ENCODE peak calls at places on chromosomes 7 and 10, in five cellular contexts. I is neural progenitor cell, R is PC-3, D is fibroblast of lung, G is IMR-90. J is an unnamed sample.
A peak's percentile ranks its signal among the peaks of the same experiment; 100 is the strongest.

GRCh38 chr10:112732277-112732891 is 217.7 kb upstream of the TCF7L2 start:
- DNase-seq in R (peak; percentile 10), I (peak; percentile 82), G (no peak), D (no peak), J (no peak)

GRCh38 chr7:156816943-156817572 is 75.9 kb downstream of the LMBR1 start:
- DNase-seq in G (peak; percentile 38), D (peak; percentile 56), I (peak; percentile 7), R (peak; percentile 57), J (peak; percentile 44)

GRCh38 chr10:33661580-33662269 is 327.3 kb upstream of the NRP1 start:
- DNase-seq in G (no peak), I (no peak), R (peak; percentile 86), D (no peak), J (peak; percentile 14)

GRCh38 chr7:11155883-11156282 is 182.2 kb downstream of the PHF14 start:
- DNase-seq in R (no peak), I (no peak), G (peak; percentile 18), D (no peak), J (no peak)

GRCh38 chr7:10346032-10346431 is 627.6 kb upstream of the PHF14 start:
- DNase-seq in D (no peak), R (no peak), G (no peak), I (no peak), J (no peak)

GRCh38 chr7:122072272-122072671 is 71.8 kb downstream of the AASS start:
- DNase-seq in D (no peak), I (no peak), R (no peak), G (no peak), J (no peak)

GRCh38 chr10:77493851-77494788 is 143.5 kb downstream of the KCNMA1 start:
- DNase-seq in R (peak; percentile 86), D (peak; percentile 79), G (peak; percentile 54), I (peak; percentile 55), J (peak; percentile 69)

GRCh38 chr7:48004598-48004997 is 24.3 kb downstream of the SUN3 start:
- DNase-seq in R (no peak), I (no peak), G (no peak), D (no peak), J (no peak)

GRCh38 chr7:150365673-150366398 is 2.8 kb upstream of the REPIN1 start:
- DNase-seq in R (no peak), D (no peak), I (peak; percentile 6), G (no peak), J (no peak)

GRCh38 chr7:37943905-37944736 is 23.7 kb downstream of the EPDR1 start:
- DNase-seq in I (no peak), R (peak; percentile 38), G (no peak), D (no peak), J (no peak)

GRCh38 chr7:90834771-90835170 is 238.7 kb downstream of the CDK14 start:
- DNase-seq in R (no peak), D (no peak), G (no peak), I (peak; percentile 18), J (no peak)

GRCh38 chr7:29977926-29978652 is 11.5 kb downstream of the SCRN1 start:
- DNase-seq in G (no peak), R (peak; percentile 13), D (no peak), I (peak; percentile 82), J (no peak)

GRCh38 chr7:149621776-149622175 is 124.2 kb upstream of the ZNF746 start:
- DNase-seq in G (no peak), I (no peak), D (no peak), R (no peak), J (no peak)

GRCh38 chr7:152341039-152341913 is 94.5 kb downstream of the KMT2C start:
- DNase-seq in G (peak; percentile 72), D (peak; percentile 78), I (peak; percentile 34), R (peak; percentile 67), J (peak; percentile 71)

GRCh38 chr10:19730071-19730470 is 86.2 kb upstream of the PLXDC2 start:
- DNase-seq in R (peak; percentile 28), D (peak; percentile 83), G (peak; percentile 68), I (no peak), J (no peak)

GRCh38 chr7:105602325-105603305 is 21.3 kb upstream of the EFCAB10 start:
- DNase-seq in D (peak; percentile 53), R (no peak), G (peak; percentile 45), I (no peak), J (no peak)

GRCh38 chr10:37856881-37857286 is 526 bp downstream of the ZNF248 start:
- DNase-seq in D (peak; percentile 12), I (no peak), R (peak; percentile 62), G (no peak), J (peak; percentile 41)

GRCh38 chr10:48444266-48444665 is 137.8 kb downstream of the MAPK8 start:
- DNase-seq in R (peak; percentile 49), D (peak; percentile 49), G (peak; percentile 51), I (peak; percentile 85), J (peak; percentile 75)

GRCh38 chr7:19215421-19215820 is 70.2 kb upstream of the FERD3L start:
- DNase-seq in D (peak; percentile 71), R (peak; percentile 49), I (peak; percentile 17), G (peak; percentile 88), J (no peak)

GRCh38 chr10:116469437-116469836 is 41.8 kb downstream of the PNLIPRP3 start:
- DNase-seq in D (no peak), G (peak; percentile 13), I (no peak), R (no peak), J (no peak)

DNA sequence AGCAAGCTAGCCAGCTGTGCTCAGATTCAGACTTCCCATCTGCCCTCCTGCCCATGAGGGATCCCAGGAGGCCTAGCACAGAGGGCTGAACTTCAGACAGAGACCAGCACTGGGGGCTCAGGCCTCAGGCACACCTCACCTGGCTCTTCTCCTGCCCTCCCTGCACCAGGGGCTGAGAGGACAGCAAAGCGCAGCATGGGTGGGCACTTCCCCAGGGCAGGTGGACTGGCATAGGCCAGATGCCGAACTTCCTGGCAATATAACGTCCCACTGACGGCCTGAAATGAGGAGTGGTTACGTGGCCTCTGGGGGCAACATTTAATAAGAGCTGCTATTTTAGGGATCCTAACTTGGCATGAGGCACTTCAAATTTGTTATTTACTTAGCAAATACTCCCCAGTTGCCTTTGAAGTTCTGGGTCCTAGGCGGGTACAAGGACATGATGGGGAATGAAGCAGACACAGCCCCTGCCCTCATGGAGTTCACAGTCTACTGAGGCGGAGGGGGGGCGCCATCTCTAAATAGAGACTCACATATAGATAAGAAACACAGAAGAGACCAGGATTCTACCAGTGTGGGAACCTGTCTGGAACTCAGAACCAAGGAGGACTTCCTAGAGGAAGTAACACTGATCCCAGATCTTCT is 101.8 kb upstream of the ZMIZ1 start:
- DNase-seq in I (no peak), R (no peak), G (no peak), D (no peak), J (no peak)
- H3K4me2 ChIP-seq in I (no peak overlapping the region), R (no peak overlapping the region), G (no peak overlapping the region), D (no peak overlapping the region), J (no peak overlapping the region)

GRCh38 chr10:31074357-31075065 is 42.8 kb upstream of the ZNF438 start:
- DNase-seq in R (no peak), D (no peak), G (no peak), I (no peak), J (no peak)
- H3K4me2 ChIP-seq in R (no peak overlapping the region), D (no peak overlapping the region), G (no peak overlapping the region), I (no peak overlapping the region), J (no peak overlapping the region)

DNA sequence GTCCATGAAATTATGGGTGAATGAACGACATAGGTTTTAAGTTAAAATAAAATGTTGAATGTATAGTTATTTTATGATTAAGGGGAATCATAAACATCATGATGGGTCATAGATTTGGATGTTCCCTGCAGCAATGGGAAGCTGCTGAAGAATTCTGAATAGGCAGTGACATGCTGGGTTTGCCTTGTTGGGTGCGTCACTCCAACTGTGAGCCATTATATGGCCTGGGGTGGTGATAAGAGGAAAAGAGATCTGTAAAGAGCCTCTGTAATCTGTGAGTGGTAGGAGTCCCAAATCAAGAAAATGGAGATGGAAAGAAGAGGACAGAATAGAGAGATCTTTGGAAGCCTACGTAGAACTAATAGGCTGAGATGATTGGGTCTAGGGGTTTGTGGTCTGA is 58.1 kb upstream of the GPR26 start:
- DNase-seq in G (no peak), D (no peak), R (no peak), I (no peak), J (no peak)
- H3K4me2 ChIP-seq in G (no peak overlapping the region), D (no peak overlapping the region), R (no peak overlapping the region), I (peak overlapping the region; percentile 59), J (no peak overlapping the region)

GRCh38 chr7:87627634-87627994 is 584 bp upstream of the RUNDC3B start:
- DNase-seq in G (no peak), D (no peak), I (no peak), R (no peak), J (peak; percentile 68)
- H3K4me2 ChIP-seq in G (peak overlapping the region; percentile 87), D (peak overlapping the region; percentile 73), I (peak overlapping the region; percentile 75), R (peak overlapping the region; percentile 96), J (peak overlapping the region; percentile 100)

DNA sequence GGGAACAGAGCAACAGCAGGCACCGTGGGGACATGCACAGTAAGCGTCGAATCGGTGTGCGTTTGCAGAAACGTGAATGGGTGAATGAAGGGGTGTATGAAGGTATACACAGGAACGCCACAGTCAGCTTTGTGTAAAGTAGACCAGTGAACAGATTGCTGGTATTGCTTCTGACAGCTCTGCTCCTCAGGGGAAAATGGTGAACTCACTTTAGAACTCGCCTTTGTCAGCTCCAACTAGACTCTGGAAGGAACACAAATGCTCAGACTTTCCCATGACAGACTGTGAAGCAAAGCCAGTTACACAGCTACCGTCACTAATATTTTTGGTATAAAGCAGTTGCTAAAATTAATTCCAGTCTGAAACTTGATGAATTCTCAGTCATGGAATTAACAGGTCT is 78.9 kb downstream of the CUX1 start:
- DNase-seq in G (no peak), I (no peak), D (no peak), R (no peak), J (no peak)
- H3K4me2 ChIP-seq in G (no peak overlapping the region), I (no peak overlapping the region), D (no peak overlapping the region), R (no peak overlapping the region), J (no peak overlapping the region)

GRCh38 chr10:129969528-129970264 is 5.6 kb upstream of the EBF3 start:
- DNase-seq in G (no peak), R (no peak), I (peak; percentile 64), D (no peak), J (peak; percentile 42)

GRCh38 chr10:129968937-129969527 is 5.0 kb upstream of the EBF3 start:
- DNase-seq in G (peak; percentile 31), R (peak; percentile 40), I (peak; percentile 89), D (no peak), J (peak; percentile 89)

GRCh38 chr10:129972145-129972965 is 8.3 kb upstream of the EBF3 start:
- DNase-seq in D (no peak), I (peak; percentile 55), R (no peak), G (no peak), J (peak; percentile 48)

GRCh38 chr10:129971381-129972144 is 7.5 kb upstream of the EBF3 start:
- DNase-seq in I (peak; percentile 91), G (peak; percentile 22), D (peak; percentile 47), R (peak; percentile 56), J (peak; percentile 96)

GRCh38 chr10:129970404-129971364 is 6.6 kb upstream of the EBF3 start:
- DNase-seq in G (no peak), R (no peak), I (peak; percentile 60), D (no peak), J (peak; percentile 44)
- H3K4me2 ChIP-seq in G (peak overlapping the region; percentile 52), R (peak overlapping the region; percentile 13), I (peak overlapping the region; percentile 94), D (no peak overlapping the region), J (no peak overlapping the region)

GRCh38 chr7:118312051-118312450 is 87.5 kb downstream of the ANKRD7 start:
- DNase-seq in I (no peak), D (no peak), R (no peak), G (no peak), J (no peak)
- H3K4me2 ChIP-seq in I (no peak overlapping the region), D (no peak overlapping the region), R (no peak overlapping the region), G (no peak overlapping the region), J (no peak overlapping the region)

J was measured in SK-N-SH.